ENCODE peak calls at places on chromosome 18, in five cellular contexts. One of them, this sample, is unnamed.

GRCh38 chr18:28682912-28683311 is 506.0 kb upstream of the CDH2 start:
- DNase-seq in GM12878: no peak
- DNase-seq in HepG2: no peak
- DNase-seq in H1: no peak
- DNase-seq in NT2/D1: no peak
- DNase-seq in this sample: no peak

GRCh38 chr18:43830905-43831304 is 553.6 kb upstream of the SYT4 start:
- DNase-seq in GM12878: no peak
- DNase-seq in HepG2: no peak
- DNase-seq in H1: no peak
- DNase-seq in NT2/D1: no peak
- DNase-seq in this sample: no peak

GRCh38 chr18:63677490-63678225 is 16.0 kb upstream of the SERPINB3 start:
- DNase-seq in GM12878: no peak
- DNase-seq in HepG2: no peak
- DNase-seq in H1: no peak
- DNase-seq in NT2/D1: no peak
- DNase-seq in this sample: no peak

GRCh38 chr18:23593720-23594119 is 7.4 kb upstream of the NPC1 start:
- DNase-seq in GM12878: no peak
- DNase-seq in HepG2: no peak
- DNase-seq in H1: no peak
- DNase-seq in NT2/D1: no peak
- DNase-seq in this sample: no peak

GRCh38 chr18:29191263-29191662 is 1014.3 kb upstream of the CDH2 start:
- DNase-seq in GM12878: no peak
- DNase-seq in HepG2: peak
- DNase-seq in H1: no peak
- DNase-seq in NT2/D1: no peak
- DNase-seq in this sample: peak

GRCh38 chr18:33745396-33745795 is 167.4 kb downstream of the ASXL3 start:
- DNase-seq in GM12878: no peak
- DNase-seq in HepG2: no peak
- DNase-seq in H1: no peak
- DNase-seq in NT2/D1: no peak
- DNase-seq in this sample: no peak

GRCh38 chr18:77057043-77057442 is 75.5 kb downstream of the MBP start:
- DNase-seq in GM12878: no peak
- DNase-seq in HepG2: no peak
- DNase-seq in H1: no peak
- DNase-seq in NT2/D1: no peak
- DNase-seq in this sample: no peak

GRCh38 chr18:21053127-21053526 is 58.5 kb downstream of the ROCK1 start:
- DNase-seq in GM12878: no peak
- DNase-seq in HepG2: peak
- DNase-seq in H1: no peak
- DNase-seq in NT2/D1: no peak
- DNase-seq in this sample: no peak

GRCh38 chr18:48530399-48531081 is 8.3 kb upstream of the CTIF start:
- DNase-seq in GM12878: no peak
- DNase-seq in HepG2: no peak
- DNase-seq in H1: no peak
- DNase-seq in NT2/D1: no peak
- DNase-seq in this sample: no peak

GRCh38 chr18:63376493-63377053 is 9.6 kb upstream of the KDSR start:
- DNase-seq in GM12878: no peak
- DNase-seq in HepG2: no peak
- DNase-seq in H1: no peak
- DNase-seq in NT2/D1: no peak
- DNase-seq in this sample: no peak

GRCh38 chr18:51390695-51391094 is 193.2 kb upstream of the MEX3C start:
- DNase-seq in GM12878: no peak
- DNase-seq in HepG2: no peak
- DNase-seq in H1: no peak
- DNase-seq in NT2/D1: no peak
- DNase-seq in this sample: no peak

GRCh38 chr18:51383116-51383515 is 185.6 kb upstream of the MEX3C start:
- DNase-seq in GM12878: no peak
- DNase-seq in HepG2: no peak
- DNase-seq in H1: no peak
- DNase-seq in NT2/D1: no peak
- DNase-seq in this sample: no peak

GRCh38 chr18:51382081-51382480 is 184.6 kb upstream of the MEX3C start:
- DNase-seq in GM12878: no peak
- DNase-seq in HepG2: no peak
- DNase-seq in H1: no peak
- DNase-seq in NT2/D1: no peak
- DNase-seq in this sample: no peak

GRCh38 chr18:51383711-51384110 is 186.2 kb upstream of the MEX3C start:
- DNase-seq in GM12878: no peak
- DNase-seq in HepG2: no peak
- DNase-seq in H1: no peak
- DNase-seq in NT2/D1: no peak
- DNase-seq in this sample: no peak

GRCh38 chr18:51385270-51385669 is 187.8 kb upstream of the MEX3C start:
- DNase-seq in GM12878: no peak
- DNase-seq in HepG2: no peak
- DNase-seq in H1: no peak
- DNase-seq in NT2/D1: no peak
- DNase-seq in this sample: no peak
- TF ChIP-seq SUZ12 in GM12878: no peak
- TF ChIP-seq SUZ12 in HepG2: no peak
- TF ChIP-seq SUZ12 in H1: no peak
- TF ChIP-seq SUZ12 in NT2/D1: no peak
- TF ChIP-seq SUZ12 in this sample: no peak

GRCh38 chr18:79384834-79385233 is 10.9 kb upstream of the NFATC1 start:
- DNase-seq in GM12878: no peak
- DNase-seq in HepG2: no peak
- DNase-seq in H1: no peak
- DNase-seq in NT2/D1: no peak
- DNase-seq in this sample: no peak
- TF ChIP-seq SUZ12 in GM12878: no peak
- TF ChIP-seq SUZ12 in HepG2: no peak
- TF ChIP-seq SUZ12 in H1: no peak
- TF ChIP-seq SUZ12 in NT2/D1: no peak
- TF ChIP-seq SUZ12 in this sample: no peak

DNA sequence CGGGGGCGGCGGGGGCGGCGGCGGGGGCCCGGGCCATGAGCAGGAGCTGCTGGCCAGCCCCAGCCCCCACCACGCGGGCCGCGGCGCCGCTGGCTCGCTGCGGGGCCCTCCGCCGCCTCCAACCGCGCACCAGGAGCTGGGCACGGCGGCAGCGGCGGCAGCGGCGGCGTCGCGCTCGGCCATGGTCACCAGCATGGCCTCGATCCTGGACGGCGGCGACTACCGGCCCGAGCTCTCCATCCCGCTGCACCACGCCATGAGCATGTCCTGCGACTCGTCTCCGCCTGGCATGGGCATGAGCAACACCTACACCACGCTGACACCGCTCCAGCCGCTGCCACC is 648 bp downstream of the ONECUT2 start:
- DNase-seq in GM12878: no peak
- DNase-seq in HepG2: no peak
- DNase-seq in H1: no peak
- DNase-seq in NT2/D1: no peak
- DNase-seq in this sample: no peak
- TF ChIP-seq SUZ12 in GM12878: no peak
- TF ChIP-seq SUZ12 in HepG2: no peak
- TF ChIP-seq SUZ12 in H1: no peak
- TF ChIP-seq SUZ12 in NT2/D1: no peak
- TF ChIP-seq SUZ12 in this sample: no peak

GRCh38 chr18:61199131-61199903 is 133.9 kb upstream of the CDH20 start:
- DNase-seq in GM12878: no peak
- DNase-seq in HepG2: no peak
- DNase-seq in H1: no peak
- DNase-seq in NT2/D1: no peak
- DNase-seq in this sample: no peak
- TF ChIP-seq SUZ12 in GM12878: no peak
- TF ChIP-seq SUZ12 in HepG2: no peak
- TF ChIP-seq SUZ12 in H1: no peak
- TF ChIP-seq SUZ12 in NT2/D1: no peak
- TF ChIP-seq SUZ12 in this sample: no peak

This sample was measured in HEK293T.